ENCODE peak calls at places on chromosomes 12 and 14, in seven cellular contexts. O, G, L, S, K, I and W are unnamed samples.

GRCh38 chr14:100443643-100444042 is 120.5 kb downstream of the SLC25A47 start:
- DNase-seq in O (no peak), G (no peak), L (peak; percentile 41), S (no peak), K (no peak), I (peak; percentile 43), W (no peak)

GRCh38 chr12:95385646-95386045 is 88.3 kb upstream of the METAP2 start:
- DNase-seq in O (no peak), G (no peak), L (peak; percentile 19), S (no peak), K (no peak), I (no peak), W (no peak)

GRCh38 chr14:35879654-35880249 is 53.6 kb downstream of the BRMS1L start:
- DNase-seq in O (no peak), G (peak; percentile 43), L (peak; percentile 20), S (no peak), K (no peak), I (no peak), W (no peak)

GRCh38 chr12:47107446-47107845 is 27.7 kb upstream of the AMIGO2 start:
- DNase-seq in O (no peak), G (no peak), L (no peak), S (no peak), K (no peak), I (no peak), W (no peak)

GRCh38 chr12:132266802-132267201 is 62.6 kb downstream of the GALNT9 start:
- DNase-seq in O (no peak), G (no peak), L (no peak), S (no peak), K (no peak), I (no peak), W (no peak)

GRCh38 chr14:81440041-81440440 is 39.9 kb upstream of the STON2 start:
- DNase-seq in O (no peak), G (no peak), L (no peak), S (no peak), K (no peak), I (no peak), W (no peak)

GRCh38 chr12:87796961-87797516 is 232.2 kb downstream of the C12orf50 start:
- DNase-seq in O (no peak), G (no peak), L (no peak), S (no peak), K (no peak), I (no peak), W (no peak)

GRCh38 chr12:57086951-57087688 is 1.8 kb upstream of the NAB2 start:
- DNase-seq in O (no peak), G (peak; percentile 93), L (peak; percentile 93), S (peak; percentile 84), K (peak; percentile 78), I (peak; percentile 42), W (peak; percentile 87)

GRCh38 chr12:48816148-48816854 is 2.0 kb upstream of the CACNB3 start:
- DNase-seq in O (no peak), G (peak; percentile 21), L (no peak), S (no peak), K (no peak), I (no peak), W (no peak)

GRCh38 chr12:80178846-80179245 is 79.5 kb downstream of the OTOGL start:
- DNase-seq in O (no peak), G (no peak), L (no peak), S (no peak), K (no peak), I (no peak), W (no peak)

GRCh38 chr14:51168220-51168613 is 71.8 kb upstream of the TMX1 start:
- DNase-seq in O (no peak), G (peak; percentile 22), L (no peak), S (no peak), K (no peak), I (no peak), W (no peak)
- H3K18ac ChIP-seq in O (no peak overlapping the region), G (no peak overlapping the region), L (no peak overlapping the region), S (no peak overlapping the region), K (no peak overlapping the region), I (no peak overlapping the region), W (no peak overlapping the region)

GRCh38 chr12:113230315-113231274 is 9.3 kb downstream of the TPCN1 start:
- DNase-seq in O (no peak), G (no peak), L (no peak), S (peak; percentile 59), K (no peak), I (peak; percentile 49), W (no peak)
- H3K18ac ChIP-seq in O (no peak overlapping the region), G (peak overlapping the region; percentile 63), L (no peak overlapping the region), S (peak overlapping the region; percentile 5), K (no peak overlapping the region), I (peak overlapping the region; percentile 22), W (peak overlapping the region; percentile 21)

GRCh38 chr12:53985358-53985899 is 483 bp downstream of the HOXC10 start:
- DNase-seq in O (no peak), G (no peak), L (no peak), S (no peak), K (no peak), I (no peak), W (peak; percentile 68)

GRCh38 chr12:53985900-53986685 is 1.1 kb downstream of the HOXC10 start:
- DNase-seq in O (no peak), G (no peak), L (no peak), S (no peak), K (no peak), I (no peak), W (peak; percentile 65)

GRCh38 chr12:53987748-53988147 is 2.8 kb downstream of the HOXC10 start:
- DNase-seq in O (no peak), G (no peak), L (no peak), S (no peak), K (no peak), I (no peak), W (no peak)

GRCh38 chr12:53984901-53985357 is at the start of gene HOXC10:
- DNase-seq in O (no peak), G (peak; percentile 88), L (peak; percentile 75), S (peak; percentile 92), K (no peak), I (peak; percentile 63), W (peak; percentile 94)

GRCh38 chr12:53986686-53987180 is 1.8 kb downstream of the HOXC10 start:
- DNase-seq in O (no peak), G (no peak), L (no peak), S (no peak), K (no peak), I (no peak), W (no peak)
- H3K18ac ChIP-seq in O (no peak overlapping the region), G (no peak overlapping the region), L (no peak overlapping the region), S (no peak overlapping the region), K (no peak overlapping the region), I (no peak overlapping the region), W (no peak overlapping the region)

GRCh38 chr12:86574143-86574542 is 318.0 kb upstream of the MGAT4C start:
- DNase-seq in O (no peak), G (no peak), L (no peak), S (no peak), K (no peak), I (no peak), W (no peak)
- H3K18ac ChIP-seq in O (no peak overlapping the region), G (no peak overlapping the region), L (no peak overlapping the region), S (no peak overlapping the region), K (no peak overlapping the region), I (no peak overlapping the region), W (no peak overlapping the region)

GRCh38 chr12:69456239-69456638 is 13.9 kb upstream of the FRS2 start:
- DNase-seq in O (no peak), G (no peak), L (no peak), S (no peak), K (no peak), I (no peak), W (no peak)
- H3K18ac ChIP-seq in O (no peak overlapping the region), G (no peak overlapping the region), L (no peak overlapping the region), S (no peak overlapping the region), K (no peak overlapping the region), I (no peak overlapping the region), W (no peak overlapping the region)

GRCh38 chr12:76083246-76083735 is 1.2 kb downstream of the NAP1L1 start:
- DNase-seq in O (no peak), G (no peak), L (no peak), S (no peak), K (no peak), I (no peak), W (no peak)

GRCh38 chr12:76078748-76079147 is 5.7 kb downstream of the NAP1L1 start:
- DNase-seq in O (no peak), G (no peak), L (no peak), S (no peak), K (no peak), I (no peak), W (no peak)

GRCh38 chr12:76081909-76082308 is 2.6 kb downstream of the NAP1L1 start:
- DNase-seq in O (no peak), G (peak; percentile 1), L (no peak), S (no peak), K (no peak), I (no peak), W (no peak)

GRCh38 chr12:76080017-76080728 is 4.3 kb downstream of the NAP1L1 start:
- DNase-seq in O (no peak), G (peak; percentile 89), L (peak; percentile 74), S (no peak), K (no peak), I (peak; percentile 15), W (no peak)

DNA sequence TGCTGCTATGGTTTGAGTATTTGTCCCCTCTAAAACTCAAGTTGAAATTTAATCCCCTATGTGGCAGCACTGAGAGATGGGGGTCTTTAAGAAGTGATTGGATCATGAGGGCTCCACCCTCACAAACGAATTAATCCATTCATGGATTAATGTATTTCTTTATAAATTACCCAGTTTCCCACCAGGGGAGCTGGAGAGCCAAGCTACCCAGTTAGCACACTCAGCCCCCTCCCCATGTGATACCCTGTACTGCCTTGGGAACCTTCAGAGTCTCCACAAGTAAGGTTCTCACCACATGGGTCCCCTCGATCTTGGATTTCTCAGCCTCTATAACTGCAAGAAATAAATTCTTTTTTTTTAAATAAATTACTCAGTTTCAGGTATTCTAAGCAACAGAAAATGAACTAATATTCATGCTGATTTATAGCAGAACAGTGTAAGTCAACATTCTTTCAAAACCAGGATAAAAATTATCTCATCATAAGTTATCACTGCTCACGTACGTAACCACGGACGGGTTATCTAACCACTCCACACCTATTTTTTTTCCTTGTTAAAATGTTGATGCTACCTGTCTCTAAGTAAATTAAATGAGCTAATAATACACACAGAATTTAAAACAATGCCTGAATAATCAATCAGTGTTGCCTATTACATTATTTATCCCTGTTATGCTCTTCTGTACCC is 3.6 kb downstream of the NAP1L1 start:
- DNase-seq in O (no peak), G (peak; percentile 60), L (no peak), S (peak; percentile 77), K (no peak), I (no peak), W (no peak)
- H3K18ac ChIP-seq in O (no peak overlapping the region), G (no peak overlapping the region), L (no peak overlapping the region), S (no peak overlapping the region), K (no peak overlapping the region), I (no peak overlapping the region), W (no peak overlapping the region)

DNA sequence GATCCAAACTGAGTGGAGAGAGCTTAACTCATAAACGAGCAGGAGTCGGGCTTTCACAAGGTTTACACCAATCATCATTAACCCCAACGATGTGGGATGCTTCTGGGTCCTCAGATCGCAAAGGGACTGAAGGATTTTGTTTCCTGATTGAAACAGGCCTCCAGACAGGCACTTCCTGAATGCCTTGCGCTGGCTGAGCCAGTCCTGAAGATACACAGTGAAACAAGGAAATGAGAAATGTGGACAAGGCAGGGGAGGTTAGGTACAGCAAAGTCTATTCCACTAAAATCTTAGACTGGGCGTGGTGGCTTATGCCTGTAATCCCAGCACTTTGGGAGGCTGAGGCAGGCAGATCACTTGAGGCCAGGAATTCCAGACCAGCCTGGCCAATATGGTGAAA is 30.7 kb downstream of the RBM19 start:
- DNase-seq in O (no peak), G (no peak), L (no peak), S (no peak), K (no peak), I (no peak), W (no peak)
- H3K18ac ChIP-seq in O (no peak overlapping the region), G (no peak overlapping the region), L (no peak overlapping the region), S (no peak overlapping the region), K (no peak overlapping the region), I (no peak overlapping the region), W (no peak overlapping the region)

GRCh38 chr12:54460317-54460935 is 13.0 kb downstream of the GTSF1 start:
- DNase-seq in O (no peak), G (no peak), L (no peak), S (no peak), K (no peak), I (no peak), W (no peak)
- H3K18ac ChIP-seq in O (no peak overlapping the region), G (no peak overlapping the region), L (no peak overlapping the region), S (no peak overlapping the region), K (no peak overlapping the region), I (no peak overlapping the region), W (no peak overlapping the region)